ENCODE peak calls at places on chromosomes 16 and 17, in nine cellular contexts. E, C, H, G, J, R, D, U and M are unnamed samples.
A peak's percentile ranks its signal among the peaks of the same experiment; 100 is the strongest.

GRCh38 chr17:39461911-39462641 is 790 bp downstream of the CDK12 start:
- DNase-seq in C (no peak), R (peak; percentile 39), U (no peak), D (peak; percentile 9), E (no peak), H (peak; percentile 39), G (peak; percentile 42), J (peak; percentile 28), M (peak; percentile 69)

GRCh38 chr17:75361344-75361743 is 44.1 kb downstream of the GRB2 start:
- DNase-seq in U (no peak), R (no peak), E (no peak), H (no peak), C (no peak), D (no peak), G (no peak), J (no peak), M (no peak)

GRCh38 chr16:2919511-2920255 is 8.0 kb downstream of the FLYWCH1 start:
- DNase-seq in H (peak; percentile 63), C (peak; percentile 57), J (peak; percentile 59), G (peak; percentile 57), D (peak; percentile 49), R (peak; percentile 72), E (no peak), U (peak; percentile 60), M (peak; percentile 60)

GRCh38 chr17:78780852-78781338 is 1.2 kb downstream of the CYTH1 start:
- DNase-seq in G (no peak), C (no peak), R (no peak), H (peak; percentile 53), D (no peak), E (no peak), U (peak; percentile 28), J (no peak), M (no peak)

GRCh38 chr17:79005063-79005861 is 4.3 kb downstream of the CANT1 start:
- DNase-seq in E (no peak), R (no peak), U (no peak), H (no peak), D (no peak), C (no peak), G (peak; percentile 63), J (no peak), M (no peak)

GRCh38 chr16:57469046-57469445 is 6.6 kb downstream of the POLR2C start:
- DNase-seq in J (no peak), R (no peak), C (no peak), H (no peak), D (no peak), G (no peak), E (no peak), U (no peak), M (no peak)

GRCh38 chr16:2468725-2469398 is 2.2 kb upstream of the NTN3 start:
- DNase-seq in D (no peak), E (no peak), H (no peak), G (no peak), J (no peak), R (no peak), C (no peak), U (no peak), M (no peak)

GRCh38 chr17:27072885-27073284 is 221.0 kb upstream of the WSB1 start:
- DNase-seq in G (no peak), J (no peak), E (no peak), R (no peak), H (no peak), D (no peak), U (no peak), C (no peak), M (no peak)

GRCh38 chr17:33925650-33926049 is 329.4 kb upstream of the CCL2 start:
- DNase-seq in E (no peak), D (no peak), G (no peak), R (no peak), C (no peak), H (no peak), U (no peak), J (no peak), M (no peak)

GRCh38 chr16:351804-352520 is 561 bp downstream of the AXIN1 start:
- DNase-seq in G (no peak), R (no peak), J (no peak), U (peak; percentile 17), C (no peak), H (no peak), D (no peak), E (no peak), M (peak; percentile 22)

GRCh38 chr17:78640700-78641099 is 63.5 kb upstream of the DNAH17 start:
- DNase-seq in U (no peak), E (no peak), G (no peak), C (no peak), H (no peak), D (no peak), J (no peak), R (no peak), M (no peak)

GRCh38 chr17:29870836-29871430 is 59.1 kb downstream of the SSH2 start:
- DNase-seq in C (no peak), G (no peak), H (no peak), U (peak; percentile 10), R (no peak), E (no peak), D (no peak), J (no peak), M (no peak)

GRCh38 chr16:56137269-56137668 is 54.0 kb upstream of the GNAO1 start:
- DNase-seq in H (no peak), D (no peak), G (no peak), J (no peak), C (no peak), E (no peak), U (peak; percentile 29), R (no peak), M (no peak)

GRCh38 chr16:88591577-88592021 is 21.4 kb downstream of the ZC3H18 start:
- DNase-seq in C (no peak), D (no peak), J (no peak), E (peak; percentile 32), U (no peak), R (no peak), G (no peak), H (peak; percentile 58), M (no peak)

GRCh38 chr17:27457405-27457730 is 1.1 kb downstream of the KSR1 start:
- DNase-seq in D (no peak), U (no peak), H (no peak), J (no peak), G (no peak), E (no peak), C (no peak), R (no peak), M (no peak)

GRCh38 chr17:76233588-76234353 is 6.5 kb downstream of the RNF157 start:
- DNase-seq in H (no peak), E (no peak), R (no peak), D (no peak), C (no peak), J (no peak), G (no peak), U (no peak), M (no peak)

GRCh38 chr17:45293413-45294211 is 23.2 kb downstream of the MAP3K14 start:
- DNase-seq in H (peak; percentile 48), U (peak; percentile 99), C (peak; percentile 65), D (peak; percentile 91), J (peak; percentile 87), R (peak; percentile 91), G (peak; percentile 81), E (peak; percentile 65), M (no peak)

GRCh38 chr16:87368029-87368765 is 15.4 kb downstream of the FBXO31 start:
- DNase-seq in U (no peak), H (no peak), D (no peak), J (no peak), E (no peak), C (no peak), G (no peak), R (no peak), M (no peak)

GRCh38 chr16:81790772-81791171 is 11.7 kb downstream of the PLCG2 start:
- DNase-seq in G (no peak), H (no peak), R (no peak), J (no peak), D (no peak), C (no peak), E (no peak), U (no peak), M (no peak)

GRCh38 chr16:4697867-4698291 is 4.5 kb downstream of the NUDT16L1 start:
- DNase-seq in U (no peak), H (no peak), D (no peak), J (no peak), C (no peak), R (no peak), E (no peak), G (no peak), M (no peak)

GRCh38 chr17:74736423-74737298 is at the start of gene RAB37:
- DNase-seq in R (no peak), H (peak; percentile 42), U (no peak), G (no peak), E (no peak), C (peak; percentile 47), J (no peak), D (no peak), M (peak; percentile 33)

GRCh38 chr17:7989781-7990655 is 12.4 kb upstream of the GUCY2D start:
- DNase-seq in G (peak; percentile 56), U (peak; percentile 52), E (peak; percentile 45), C (peak; percentile 63), D (peak; percentile 52), R (peak; percentile 57), H (peak; percentile 96), J (no peak), M (peak; percentile 92)

GRCh38 chr16:89084411-89084810 is 9.2 kb upstream of the ACSF3 start:
- DNase-seq in G (no peak), D (no peak), C (no peak), R (no peak), H (no peak), U (peak; percentile 33), E (no peak), J (no peak), M (no peak)

GRCh38 chr16:10752843-10753523 is 9.3 kb downstream of the NUBP1 start:
- DNase-seq in G (no peak), U (no peak), R (no peak), J (no peak), C (no peak), H (no peak), E (peak; percentile 10), D (no peak), M (no peak)

GRCh38 chr17:42340691-42341127 is 47.5 kb downstream of the STAT3 start:
- DNase-seq in G (no peak), D (no peak), C (no peak), J (no peak), H (peak; percentile 58), E (no peak), R (no peak), U (peak; percentile 45), M (no peak)

GRCh38 chr17:49525831-49526741 is 31.0 kb downstream of the NGFR start:
- DNase-seq in J (no peak), D (no peak), G (no peak), E (no peak), C (no peak), U (no peak), H (no peak), R (no peak), M (no peak)

GRCh38 chr17:4250887-4251286 is 12.9 kb downstream of the ANKFY1 start:
- DNase-seq in H (no peak), U (no peak), E (no peak), D (no peak), C (no peak), G (no peak), R (no peak), J (no peak), M (no peak)

GRCh38 chr16:47565454-47565853 is 104.3 kb downstream of the PHKB start:
- DNase-seq in R (peak; percentile 52), G (peak; percentile 65), C (no peak), J (no peak), U (peak; percentile 88), H (no peak), D (peak; percentile 61), E (no peak), M (no peak)

GRCh38 chr17:50589112-50589712 is 28.7 kb downstream of the CACNA1G start:
- DNase-seq in R (peak; percentile 24), G (peak; percentile 49), U (no peak), H (no peak), E (no peak), C (no peak), D (no peak), J (no peak), M (no peak)

GRCh38 chr16:49312389-49312990 is 30.9 kb upstream of the CBLN1 start:
- DNase-seq in C (no peak), E (no peak), D (no peak), U (no peak), G (no peak), H (no peak), J (no peak), R (no peak), M (no peak)

GRCh38 chr16:11632455-11632921 is 35.8 kb upstream of the SNN start:
- DNase-seq in H (no peak), J (peak; percentile 43), G (no peak), U (peak; percentile 56), R (peak; percentile 41), D (peak; percentile 76), C (no peak), E (no peak), M (no peak)